ENCODE peak calls at places on chromosomes 6 and 20, in eight cellular contexts. F, V, X, S, I, Y, L and E are unnamed samples.

GRCh38 chr6:17987576-17988421 is at the start of gene KIF13A:
- DNase-seq in F (peak), V (no peak), X (peak), S (peak), I (peak), Y (peak), L (peak), E (no peak)

GRCh38 chr20:63967330-63968135 is 2.2 kb downstream of the ZNF512B start:
- DNase-seq in F (no peak), V (no peak), X (no peak), S (no peak), I (no peak), Y (no peak), L (peak), E (peak)

GRCh38 chr20:5945963-5946362 is 4.4 kb downstream of the TRMT6 start:
- DNase-seq in F (no peak), V (no peak), X (peak), S (no peak), I (peak), Y (no peak), L (no peak), E (no peak)

GRCh38 chr20:5834436-5835005 is 84.3 kb downstream of the SHLD1 start:
- DNase-seq in F (no peak), V (no peak), X (peak), S (no peak), I (no peak), Y (no peak), L (no peak), E (no peak)

GRCh38 chr6:167795874-167796667 is 30.6 kb upstream of the AFDN start:
- DNase-seq in F (no peak), V (no peak), X (no peak), S (no peak), I (no peak), Y (no peak), L (peak), E (no peak)

GRCh38 chr20:64107736-64108457 is 532 bp upstream of the NPBWR2 start:
- DNase-seq in F (no peak), V (no peak), X (no peak), S (no peak), I (no peak), Y (no peak), L (peak), E (peak)

GRCh38 chr6:28944412-28945006 is 20.7 kb upstream of the TRIM27 start:
- DNase-seq in F (peak), V (peak), X (peak), S (no peak), I (peak), Y (peak), L (no peak), E (no peak)

GRCh38 chr20:45611054-45611453 is 18.5 kb upstream of the WFDC10A start:
- DNase-seq in F (no peak), V (no peak), X (peak), S (no peak), I (peak), Y (no peak), L (no peak), E (no peak)

GRCh38 chr6:28867078-28867414 is 56.7 kb downstream of the TRIM27 start:
- DNase-seq in F (no peak), V (no peak), X (peak), S (no peak), I (peak), Y (no peak), L (no peak), E (no peak)

GRCh38 chr6:155880905-155881304 is 425.3 kb upstream of the NOX3 start:
- DNase-seq in F (no peak), V (no peak), X (peak), S (no peak), I (peak), Y (no peak), L (no peak), E (no peak)

GRCh38 chr20:32685541-32686529 is 12.1 kb upstream of the C20orf203 start:
- DNase-seq in F (no peak), V (no peak), X (peak), S (no peak), I (peak), Y (no peak), L (no peak), E (no peak)

GRCh38 chr6:107816818-107817217 is 7.3 kb downstream of the SCML4 start:
- DNase-seq in F (no peak), V (no peak), X (no peak), S (no peak), I (peak), Y (no peak), L (no peak), E (no peak)

GRCh38 chr6:105892577-105893262 is 193.4 kb upstream of the PRDM1 start:
- DNase-seq in F (no peak), V (no peak), X (no peak), S (no peak), I (no peak), Y (peak), L (no peak), E (no peak)

DNA sequence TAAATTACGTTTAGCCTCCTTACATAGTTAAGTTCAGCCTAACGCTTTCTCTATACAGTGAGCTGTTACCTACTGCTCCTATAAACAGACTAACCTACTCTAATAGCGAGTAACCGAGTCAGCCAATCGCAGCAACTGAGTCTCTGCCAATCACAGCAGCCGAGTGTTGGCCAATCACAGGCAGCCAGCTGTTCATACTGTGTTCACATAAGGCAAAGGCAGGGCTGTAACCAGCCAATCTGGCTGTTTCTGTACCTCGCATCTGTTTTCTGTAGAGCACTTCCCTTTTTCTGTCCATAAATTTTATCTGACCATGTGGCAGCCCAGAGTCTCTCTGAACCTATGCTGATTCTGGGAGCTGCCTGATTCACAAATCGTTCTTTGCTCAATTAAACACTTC is 263.9 kb upstream of the JARID2 start:
- DNase-seq in F (no peak), V (no peak), X (no peak), S (no peak), I (no peak), Y (no peak), L (no peak), E (no peak)
- TF ChIP-seq CTCF in F (no peak), V (no peak), X (no peak), S (no peak), I (no peak), Y (no peak), L (no peak), E (no peak)

GRCh38 chr6:33384581-33385020 is 7.0 kb upstream of the KIFC1 start:
- DNase-seq in F (no peak), V (no peak), X (peak), S (peak), I (peak), Y (no peak), L (no peak), E (no peak)
- TF ChIP-seq CTCF in F (peak), V (no peak), X (peak), S (peak), I (peak), Y (no peak), L (no peak), E (peak)

GRCh38 chr6:32845381-32845884 is 1.6 kb upstream of the PSMB8 start:
- DNase-seq in F (no peak), V (peak), X (no peak), S (no peak), I (no peak), Y (no peak), L (no peak), E (no peak)
- TF ChIP-seq CTCF in F (no peak), V (no peak), X (no peak), S (no peak), I (no peak), Y (no peak), L (no peak), E (no peak)

DNA sequence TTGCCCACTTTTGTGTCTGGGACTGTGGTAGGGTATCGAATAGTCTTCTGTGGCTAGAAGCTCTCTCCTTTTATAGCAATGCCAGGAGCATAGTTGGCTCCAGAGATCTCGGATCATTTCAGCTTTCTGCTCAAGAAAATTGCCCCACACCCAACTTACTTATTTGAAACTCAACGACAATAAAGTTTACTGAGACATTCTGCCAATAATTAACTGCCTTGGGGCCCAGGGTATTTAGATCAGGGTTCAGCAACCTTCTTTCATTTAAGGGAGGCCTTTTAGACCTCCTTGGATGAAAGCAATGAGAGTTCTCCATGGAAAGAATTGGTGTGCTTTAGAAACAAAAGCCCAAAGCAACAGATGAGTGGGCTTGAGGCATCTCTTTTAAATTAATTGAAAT is 53.8 kb upstream of the GMPR start:
- DNase-seq in F (no peak), V (no peak), X (no peak), S (no peak), I (no peak), Y (no peak), L (no peak), E (no peak)
- TF ChIP-seq CTCF in F (no peak), V (no peak), X (no peak), S (no peak), I (no peak), Y (no peak), L (no peak), E (no peak)